ENCODE peak calls at places on chromosome 17, in six cellular contexts. M, K, Q, Z, C and X are unnamed samples.

GRCh38 chr17:4147751-4148310 is 4.8 kb downstream of the CYB5D2 start:
- DNase-seq in M (no peak), K (no peak), Q (no peak), Z (no peak), C (no peak), X (no peak)

GRCh38 chr17:54013117-54013516 is 190.4 kb downstream of the KIF2B start:
- DNase-seq in M (peak), K (no peak), Q (no peak), Z (no peak), C (no peak), X (no peak)

GRCh38 chr17:2074919-2075318 is 20.0 kb downstream of the HIC1 start:
- DNase-seq in M (no peak), K (no peak), Q (no peak), Z (no peak), C (no peak), X (no peak)

GRCh38 chr17:80327518-80327917 is 66.9 kb downstream of the RNF213 start:
- DNase-seq in M (no peak), K (no peak), Q (no peak), Z (no peak), C (no peak), X (no peak)

GRCh38 chr17:74830861-74831260 is 28.8 kb downstream of the GRIN2C start:
- DNase-seq in M (no peak), K (no peak), Q (no peak), Z (no peak), C (no peak), X (no peak)

GRCh38 chr17:700504-701094 is 14.0 kb downstream of the VPS53 start:
- DNase-seq in M (peak), K (no peak), Q (peak), Z (no peak), C (peak), X (peak)

GRCh38 chr17:46033392-46033791 is 34.3 kb downstream of the STH start:
- DNase-seq in M (no peak), K (no peak), Q (no peak), Z (no peak), C (no peak), X (no peak)

GRCh38 chr17:47745037-47745380 is 12.0 kb downstream of the TBX21 start:
- DNase-seq in M (no peak), K (no peak), Q (no peak), Z (no peak), C (no peak), X (no peak)

GRCh38 chr17:28592260-28592659 is 6.6 kb downstream of the SPAG5 start:
- DNase-seq in M (no peak), K (no peak), Q (no peak), Z (no peak), C (no peak), X (no peak)

GRCh38 chr17:7038025-7038862 is 2.4 kb downstream of the SLC16A13 start:
- DNase-seq in M (no peak), K (no peak), Q (no peak), Z (no peak), C (no peak), X (no peak)

GRCh38 chr17:82215972-82216300 is 3.3 kb upstream of the CCDC57 start:
- DNase-seq in M (no peak), K (no peak), Q (no peak), Z (no peak), C (no peak), X (no peak)

GRCh38 chr17:81483085-81483861 is 29.3 kb downstream of the ACTG1 start:
- DNase-seq in M (no peak), K (no peak), Q (no peak), Z (no peak), C (peak), X (peak)

GRCh38 chr17:74547736-74548135 is 1.8 kb upstream of the CD300C start:
- DNase-seq in M (no peak), K (no peak), Q (no peak), Z (no peak), C (no peak), X (no peak)

GRCh38 chr17:82458885-82459424 is 414 bp downstream of the NARF start:
- DNase-seq in M (no peak), K (no peak), Q (peak), Z (peak), C (peak), X (no peak)

GRCh38 chr17:18261146-18261515 is 669 bp downstream of the MIEF2 start:
- DNase-seq in M (peak), K (peak), Q (no peak), Z (peak), C (no peak), X (no peak)

GRCh38 chr17:59853168-59853918 is 39.4 kb downstream of the TUBD1 start:
- DNase-seq in M (peak), K (no peak), Q (no peak), Z (peak), C (peak), X (no peak)

GRCh38 chr17:40482722-40483121 is 18.7 kb downstream of the TNS4 start:
- DNase-seq in M (no peak), K (no peak), Q (no peak), Z (no peak), C (no peak), X (no peak)

GRCh38 chr17:42698736-42699414 is 16.5 kb downstream of the CNTNAP1 start:
- DNase-seq in M (no peak), K (peak), Q (peak), Z (no peak), C (peak), X (no peak)

GRCh38 chr17:4845128-4845527 is 12.0 kb downstream of the MINK1 start:
- DNase-seq in M (no peak), K (no peak), Q (no peak), Z (no peak), C (no peak), X (no peak)

GRCh38 chr17:29615048-29615385 is 7.7 kb downstream of the CORO6 start:
- DNase-seq in M (no peak), K (no peak), Q (no peak), Z (no peak), C (no peak), X (no peak)

GRCh38 chr17:80636356-80637285 is 92.0 kb downstream of the RPTOR start:
- DNase-seq in M (no peak), K (no peak), Q (peak), Z (no peak), C (no peak), X (no peak)

GRCh38 chr17:8223356-8224063 is 13.1 kb upstream of the AURKB start:
- DNase-seq in M (peak), K (no peak), Q (peak), Z (peak), C (peak), X (no peak)

GRCh38 chr17:31787857-31788570 is 71.0 kb downstream of the COPRS start:
- DNase-seq in M (peak), K (peak), Q (no peak), Z (no peak), C (peak), X (no peak)

GRCh38 chr17:47945080-47945479 is 3.7 kb downstream of the PNPO start:
- DNase-seq in M (no peak), K (no peak), Q (no peak), Z (no peak), C (peak), X (no peak)

GRCh38 chr17:9844153-9844552 is 18.4 kb downstream of the GLP2R start:
- DNase-seq in M (no peak), K (no peak), Q (no peak), Z (no peak), C (no peak), X (no peak)

GRCh38 chr17:8621585-8621984 is 8.9 kb downstream of the MYH10 start:
- DNase-seq in M (no peak), K (no peak), Q (no peak), Z (no peak), C (peak), X (no peak)

GRCh38 chr17:57256708-57257112 is 387 bp downstream of the MSI2 start:
- DNase-seq in M (peak), K (no peak), Q (peak), Z (no peak), C (peak), X (peak)

GRCh38 chr17:31392856-31393748 is 1.6 kb downstream of the RAB11FIP4 start:
- DNase-seq in M (peak), K (no peak), Q (no peak), Z (peak), C (no peak), X (no peak)

GRCh38 chr17:45013021-45013997 is 38.1 kb downstream of the DCAKD start:
- DNase-seq in M (peak), K (no peak), Q (peak), Z (no peak), C (peak), X (no peak)